ENCODE peak calls at places on chromosomes 1 and 21, in four cellular contexts. I is SK-N-SH, Q is K562, X is Panc1. M is an unnamed sample.

GRCh38 chr1:117812868-117813511 is 116.4 kb downstream of the GDAP2 start:
- DNase-seq in I (no peak), Q (no peak), X (no peak), M (no peak)

GRCh38 chr1:110056284-110056680 is 14.2 kb downstream of the ALX3 start:
- DNase-seq in I (no peak), Q (no peak), X (no peak), M (no peak)

GRCh38 chr1:155309423-155310021 is 856 bp downstream of the FDPS start:
- DNase-seq in I (peak), Q (peak), X (no peak), M (no peak)

GRCh38 chr1:89125571-89126233 is at the start of gene GBP2:
- DNase-seq in I (no peak), Q (no peak), X (no peak), M (no peak)

GRCh38 chr1:165911609-165912281 is 84.3 kb downstream of the UCK2 start:
- DNase-seq in I (no peak), Q (no peak), X (no peak), M (no peak)

GRCh38 chr1:6953216-6953615 is 168.0 kb downstream of the CAMTA1 start:
- DNase-seq in I (no peak), Q (no peak), X (no peak), M (no peak)

GRCh38 chr21:42855143-42855936 is 24.0 kb downstream of the WDR4 start:
- DNase-seq in I (no peak), Q (no peak), X (no peak), M (no peak)

GRCh38 chr1:228379666-228380065 is 27.0 kb downstream of the TRIM11 start:
- DNase-seq in I (no peak), Q (no peak), X (no peak), M (no peak)

GRCh38 chr1:53362851-53363642 is 35.2 kb upstream of the LRP8 start:
- DNase-seq in I (no peak), Q (peak), X (no peak), M (no peak)

GRCh38 chr1:241641748-241642592 is 1.8 kb upstream of the CHML start:
- DNase-seq in I (no peak), Q (no peak), X (no peak), M (no peak)

GRCh38 chr1:157000686-157001085 is 44.9 kb downstream of the ARHGEF11 start:
- DNase-seq in I (no peak), Q (no peak), X (no peak), M (no peak)

GRCh38 chr1:20339811-20340457 is 49.3 kb downstream of the VWA5B1 start:
- DNase-seq in I (peak), Q (no peak), X (no peak), M (no peak)

GRCh38 chr1:147852706-147853225 is 49.8 kb upstream of the GJA8 start:
- DNase-seq in I (no peak), Q (no peak), X (no peak), M (no peak)

GRCh38 chr1:43614891-43615290 is 35.1 kb upstream of the KDM4A start:
- DNase-seq in I (no peak), Q (no peak), X (no peak), M (no peak)

GRCh38 chr1:213381572-213382084 is 330.6 kb downstream of the RPS6KC1 start:
- DNase-seq in I (no peak), Q (no peak), X (no peak), M (no peak)

GRCh38 chr21:44199448-44199847 is 41.3 kb downstream of the ICOSLG start:
- DNase-seq in I (peak), Q (peak), X (no peak), M (no peak)

GRCh38 chr21:42653492-42654061 is at the start of gene PDE9A:
- DNase-seq in I (peak), Q (peak), X (no peak), M (no peak)

GRCh38 chr1:117638759-117639158 is 32.9 kb downstream of the TENT5C start:
- DNase-seq in I (no peak), Q (peak), X (no peak), M (no peak)

GRCh38 chr1:64323054-64323453 is 119.6 kb downstream of the UBE2U start:
- DNase-seq in I (no peak), Q (no peak), X (no peak), M (no peak)

GRCh38 chr1:165144757-165145397 is 211.6 kb downstream of the LMX1A start:
- DNase-seq in I (peak), Q (peak), X (peak), M (peak)

GRCh38 chr1:1433804-1434130 is 1.7 kb upstream of the VWA1 start:
- DNase-seq in I (peak), Q (no peak), X (no peak), M (peak)

GRCh38 chr1:40868051-40868723 is 6.0 kb upstream of the CITED4 start:
- DNase-seq in I (no peak), Q (peak), X (peak), M (no peak)

GRCh38 chr1:150268342-150268705 is 492 bp downstream of the APH1A start:
- DNase-seq in I (peak), Q (peak), X (no peak), M (no peak)

GRCh38 chr1:43305926-43306687 is 5.3 kb downstream of the TIE1 start:
- DNase-seq in I (no peak), Q (no peak), X (no peak), M (no peak)

GRCh38 chr1:208668991-208669390 is 424.8 kb upstream of the PLXNA2 start:
- DNase-seq in I (no peak), Q (no peak), X (no peak), M (no peak)

GRCh38 chr1:229225331-229225782 is 45.6 kb upstream of the RAB4A start:
- DNase-seq in I (no peak), Q (no peak), X (no peak), M (no peak)

GRCh38 chr1:193183019-193183643 is 3.3 kb downstream of the B3GALT2 start:
- DNase-seq in I (peak), Q (peak), X (peak), M (peak)

GRCh38 chr1:183270541-183271141 is 84.6 kb downstream of the LAMC2 start:
- DNase-seq in I (peak), Q (no peak), X (no peak), M (no peak)

GRCh38 chr1:82042306-82042705 is 241.6 kb downstream of the ADGRL2 start:
- DNase-seq in I (no peak), Q (no peak), X (no peak), M (no peak)

GRCh38 chr1:1225238-1225845 is 6.5 kb downstream of the SDF4 start:
- DNase-seq in I (no peak), Q (no peak), X (no peak), M (no peak)

GRCh38 chr1:221724931-221725605 is 16.8 kb downstream of the DUSP10 start:
- DNase-seq in I (no peak), Q (no peak), X (no peak), M (no peak)

GRCh38 chr1:161313554-161314200 is 504 bp upstream of the SDHC start:
- DNase-seq in I (no peak), Q (no peak), X (no peak), M (no peak)

GRCh38 chr1:96220644-96221043 is 500.9 kb upstream of the PTBP2 start:
- DNase-seq in I (no peak), Q (no peak), X (no peak), M (no peak)

GRCh38 chr1:72184099-72184695 is 98.1 kb downstream of the NEGR1 start:
- DNase-seq in I (no peak), Q (no peak), X (no peak), M (no peak)

GRCh38 chr1:17776426-17776825 is 21.3 kb downstream of the ACTL8 start:
- DNase-seq in I (peak), Q (no peak), X (no peak), M (no peak)

GRCh38 chr1:78650114-78650513 is 483 bp downstream of the IFI44 start:
- DNase-seq in I (no peak), Q (no peak), X (no peak), M (no peak)

GRCh38 chr1:19547814-19548213 is 62.5 kb upstream of the CAPZB start:
- DNase-seq in I (no peak), Q (no peak), X (no peak), M (no peak)

GRCh38 chr1:95004013-95004412 is 68.7 kb downstream of the ALG14 start:
- DNase-seq in I (no peak), Q (no peak), X (no peak), M (no peak)

GRCh38 chr1:14926214-14926613 is 227.3 kb upstream of the TMEM51 start:
- DNase-seq in I (no peak), Q (no peak), X (no peak), M (no peak)
- TF ChIP-seq SIN3A in I (no peak), Q (no peak), X (no peak), M (no peak)

GRCh38 chr1:56854521-56855099 is at the start of gene C8A:
- DNase-seq in I (no peak), Q (no peak), X (no peak), M (no peak)
- TF ChIP-seq SIN3A in I (no peak), Q (no peak), X (no peak), M (no peak)

GRCh38 chr1:30697571-30697970 is 25.8 kb downstream of the MATN1 start:
- DNase-seq in I (no peak), Q (no peak), X (no peak), M (no peak)
- TF ChIP-seq SIN3A in I (no peak), Q (no peak), X (no peak), M (no peak)

GRCh38 chr1:3702990-3703728 is 49.1 kb upstream of the CCDC27 start:
- DNase-seq in I (peak), Q (no peak), X (no peak), M (no peak)
- TF ChIP-seq SIN3A in I (no peak), Q (no peak), X (no peak), M (no peak)

DNA sequence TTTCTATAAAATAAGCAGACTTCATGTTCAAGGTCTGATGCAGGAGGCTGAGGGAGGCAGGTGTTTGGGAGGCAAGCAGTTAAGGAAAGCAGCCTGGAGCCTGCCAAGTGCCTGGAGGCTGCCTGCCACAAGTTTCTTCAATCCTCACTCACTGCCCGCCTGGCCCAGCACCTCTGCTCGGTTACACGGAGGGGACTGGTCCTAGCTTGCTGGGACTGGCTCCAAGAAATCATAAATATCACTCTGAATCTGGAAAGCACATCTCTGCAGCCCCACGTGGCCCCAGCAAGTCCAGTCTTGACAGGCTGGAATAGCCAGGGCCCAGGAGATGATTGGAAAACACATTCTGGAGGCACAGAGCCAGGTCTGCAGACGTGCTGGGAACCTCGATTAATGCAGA is 83.9 kb downstream of the BCAR3 start:
- DNase-seq in I (peak), Q (no peak), X (no peak), M (no peak)
- TF ChIP-seq SIN3A in I (no peak), Q (no peak), X (no peak), M (no peak)

DNA sequence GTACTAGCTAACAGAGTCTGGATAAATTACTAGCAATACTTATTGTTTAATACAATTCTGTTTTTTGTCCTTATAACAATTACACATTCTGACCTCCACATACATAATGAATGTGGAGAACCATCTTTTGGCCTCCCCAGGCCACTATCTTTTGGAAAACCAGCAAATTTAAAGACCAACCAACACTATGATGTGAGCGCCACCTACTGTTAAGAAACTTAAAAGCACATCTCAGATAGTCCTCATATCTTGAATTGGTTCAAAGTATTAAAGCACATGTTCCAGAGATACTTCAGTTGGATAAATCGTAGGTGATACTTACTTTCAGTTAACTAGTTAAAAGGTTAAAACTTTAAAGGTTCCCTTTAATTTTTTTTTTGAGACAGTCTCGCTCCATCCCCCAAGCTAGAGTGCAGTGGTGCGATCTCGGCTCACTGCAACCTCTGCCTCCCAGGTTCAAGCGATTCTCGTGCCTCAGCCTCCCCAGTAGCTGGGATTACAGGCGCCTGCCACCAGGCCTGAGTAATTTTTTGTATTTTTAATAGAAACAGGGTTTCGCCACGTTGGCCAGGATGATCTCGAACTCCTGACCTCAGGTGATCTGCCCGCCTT is 29.3 kb upstream of the USP1 start:
- DNase-seq in I (peak), Q (peak), X (peak), M (peak)
- TF ChIP-seq SIN3A in I (no peak), Q (no peak), X (no peak), M (no peak)

GRCh38 chr1:245110406-245110805 is 44.4 kb upstream of the KIF26B start:
- DNase-seq in I (no peak), Q (no peak), X (no peak), M (no peak)
- TF ChIP-seq SIN3A in I (no peak), Q (no peak), X (no peak), M (no peak)

GRCh38 chr21:45293726-45294401 is 6.2 kb upstream of the POFUT2 start:
- DNase-seq in I (peak), Q (no peak), X (no peak), M (no peak)

GRCh38 chr21:45291613-45292398 is 4.1 kb upstream of the POFUT2 start:
- DNase-seq in I (peak), Q (peak), X (no peak), M (no peak)

GRCh38 chr21:45294509-45295291 is 7.0 kb upstream of the POFUT2 start:
- DNase-seq in I (peak), Q (no peak), X (no peak), M (no peak)

GRCh38 chr21:45292399-45293213 is 4.9 kb upstream of the POFUT2 start:
- DNase-seq in I (peak), Q (peak), X (no peak), M (peak)

GRCh38 chr21:45293214-45293725 is 5.6 kb upstream of the POFUT2 start:
- DNase-seq in I (peak), Q (no peak), X (no peak), M (no peak)
- TF ChIP-seq SIN3A in I (no peak), Q (no peak), X (no peak), M (no peak)